ENCODE peak calls at places on chromosomes 12 and 14, in four cellular contexts. One of them, this sample, is unnamed.

GRCh38 chr12:72318341-72318740 is 46.2 kb downstream of the TRHDE start:
- DNase-seq in A673: no peak
- DNase-seq in IMR-90: no peak
- DNase-seq in tibial artery: no peak
- DNase-seq in this sample: no peak

GRCh38 chr12:116943419-116944372 is 32.9 kb downstream of the FBXW8 start:
- DNase-seq in IMR-90: no peak
- DNase-seq in tibial artery: peak; percentile 30
- DNase-seq in A673: no peak
- DNase-seq in this sample: peak; percentile 32

GRCh38 chr14:86602263-86602662 is 1072.3 kb downstream of the FLRT2 start:
- DNase-seq in IMR-90: peak; percentile 34
- DNase-seq in A673: no peak
- DNase-seq in tibial artery: no peak
- DNase-seq in this sample: peak; percentile 10

GRCh38 chr12:52341066-52341580 is 19.9 kb upstream of the KRT83 start:
- DNase-seq in tibial artery: no peak
- DNase-seq in IMR-90: no peak
- DNase-seq in A673: no peak
- DNase-seq in this sample: no peak

GRCh38 chr14:57617510-57617909 is 123.9 kb upstream of the CCDC198 start:
- DNase-seq in IMR-90: no peak
- DNase-seq in A673: peak; percentile 29
- DNase-seq in tibial artery: no peak
- DNase-seq in this sample: peak; percentile 90

GRCh38 chr12:24861751-24862575 is 86.9 kb downstream of the BCAT1 start:
- DNase-seq in tibial artery: no peak
- DNase-seq in A673: no peak
- DNase-seq in IMR-90: peak; percentile 25
- DNase-seq in this sample: peak; percentile 50

GRCh38 chr12:87253157-87253556 is 776.0 kb downstream of the C12orf50 start:
- DNase-seq in A673: no peak
- DNase-seq in IMR-90: no peak
- DNase-seq in tibial artery: no peak
- DNase-seq in this sample: peak; percentile 19

GRCh38 chr14:100434911-100435455 is 111.8 kb downstream of the SLC25A47 start:
- DNase-seq in A673: no peak
- DNase-seq in IMR-90: no peak
- DNase-seq in tibial artery: no peak
- DNase-seq in this sample: no peak

GRCh38 chr14:26074892-26075291 is 522.9 kb downstream of the NOVA1 start:
- DNase-seq in tibial artery: no peak
- DNase-seq in A673: no peak
- DNase-seq in IMR-90: no peak
- DNase-seq in this sample: no peak

GRCh38 chr14:98018626-98019025 is 1221.4 kb downstream of the VRK1 start:
- DNase-seq in IMR-90: no peak
- DNase-seq in A673: no peak
- DNase-seq in tibial artery: no peak
- DNase-seq in this sample: no peak

GRCh38 chr12:71354871-71355270 is 84.7 kb upstream of the LGR5 start:
- DNase-seq in tibial artery: no peak
- DNase-seq in A673: peak; percentile 85
- DNase-seq in IMR-90: no peak
- DNase-seq in this sample: no peak

GRCh38 chr14:49992036-49992435 is 99.2 kb downstream of the ARF6 start:
- DNase-seq in tibial artery: no peak
- DNase-seq in IMR-90: no peak
- DNase-seq in A673: no peak
- DNase-seq in this sample: no peak

GRCh38 chr12:40033260-40033649 is 72.6 kb downstream of the SLC2A13 start:
- DNase-seq in IMR-90: no peak
- DNase-seq in tibial artery: no peak
- DNase-seq in A673: no peak
- DNase-seq in this sample: no peak

GRCh38 chr14:64646103-64646502 is 58.1 kb upstream of the PLEKHG3 start:
- DNase-seq in A673: peak; percentile 65
- DNase-seq in tibial artery: no peak
- DNase-seq in IMR-90: peak; percentile 71
- DNase-seq in this sample: peak; percentile 31

GRCh38 chr14:94748667-94749347 is 21.1 kb downstream of the GSC start:
- DNase-seq in tibial artery: no peak
- DNase-seq in A673: peak; percentile 44
- DNase-seq in IMR-90: no peak
- DNase-seq in this sample: peak; percentile 68

GRCh38 chr14:56119221-56119967 is 1.2 kb downstream of the PELI2 start:
- DNase-seq in IMR-90: peak; percentile 52
- DNase-seq in A673: peak; percentile 25
- DNase-seq in tibial artery: peak; percentile 41
- DNase-seq in this sample: peak; percentile 73

GRCh38 chr12:71478277-71478676 is 38.7 kb downstream of the LGR5 start:
- DNase-seq in tibial artery: no peak
- DNase-seq in IMR-90: no peak
- DNase-seq in A673: no peak
- DNase-seq in this sample: no peak

GRCh38 chr12:121992059-121992879 is 29.4 kb upstream of the BCL7A start:
- DNase-seq in IMR-90: peak; percentile 99
- DNase-seq in tibial artery: no peak
- DNase-seq in A673: no peak
- DNase-seq in this sample: no peak

GRCh38 chr12:77995436-77996167 is 164.9 kb downstream of the NAV3 start:
- DNase-seq in IMR-90: peak; percentile 90
- DNase-seq in tibial artery: no peak
- DNase-seq in A673: peak; percentile 34
- DNase-seq in this sample: no peak

GRCh38 chr12:132551271-132552120 is 58.9 kb downstream of the LRCOL1 start:
- DNase-seq in tibial artery: no peak
- DNase-seq in IMR-90: no peak
- DNase-seq in A673: no peak
- DNase-seq in this sample: no peak

GRCh38 chr12:66296171-66296683 is 6.1 kb upstream of the HELB start:
- DNase-seq in IMR-90: no peak
- DNase-seq in A673: no peak
- DNase-seq in tibial artery: no peak
- DNase-seq in this sample: no peak

GRCh38 chr12:77133566-77133965 is 68.2 kb upstream of the E2F7 start:
- DNase-seq in tibial artery: no peak
- DNase-seq in IMR-90: peak; percentile 65
- DNase-seq in A673: peak; percentile 76
- DNase-seq in this sample: peak; percentile 70

GRCh38 chr12:132046561-132046960 is 96.8 kb downstream of the EP400 start:
- DNase-seq in tibial artery: no peak
- DNase-seq in IMR-90: peak; percentile 97
- DNase-seq in A673: no peak
- DNase-seq in this sample: peak; percentile 62

GRCh38 chr14:23053426-23053825 is 3.9 kb downstream of the CDH24 start:
- DNase-seq in tibial artery: no peak
- DNase-seq in A673: no peak
- DNase-seq in IMR-90: no peak
- DNase-seq in this sample: no peak

GRCh38 chr12:132597333-132598283 is 12.8 kb downstream of the LRCOL1 start:
- DNase-seq in tibial artery: no peak
- DNase-seq in IMR-90: peak; percentile 23
- DNase-seq in A673: peak; percentile 70
- DNase-seq in this sample: peak; percentile 74

GRCh38 chr14:64736271-64737131 is 32.3 kb downstream of the PLEKHG3 start:
- DNase-seq in IMR-90: no peak
- DNase-seq in A673: no peak
- DNase-seq in tibial artery: no peak
- DNase-seq in this sample: peak; percentile 49

GRCh38 chr14:77051101-77051500 is 22.6 kb upstream of the IRF2BPL start:
- DNase-seq in tibial artery: peak; percentile 87
- DNase-seq in IMR-90: no peak
- DNase-seq in A673: no peak
- DNase-seq in this sample: no peak

GRCh38 chr14:59127437-59127732 is 61.1 kb upstream of the DAAM1 start:
- DNase-seq in A673: no peak
- DNase-seq in tibial artery: no peak
- DNase-seq in IMR-90: no peak
- DNase-seq in this sample: no peak

GRCh38 chr12:68876471-68876870 is 56.5 kb downstream of the CPM start:
- DNase-seq in IMR-90: no peak
- DNase-seq in tibial artery: no peak
- DNase-seq in A673: peak; percentile 37
- DNase-seq in this sample: no peak

GRCh38 chr12:7642876-7643309 is 22.8 kb downstream of the APOBEC1 start:
- DNase-seq in tibial artery: no peak
- DNase-seq in A673: peak; percentile 58
- DNase-seq in IMR-90: no peak
- DNase-seq in this sample: peak; percentile 70

GRCh38 chr12:21697829-21698630 is 40.4 kb upstream of the LDHB start:
- DNase-seq in A673: peak; percentile 40
- DNase-seq in IMR-90: peak; percentile 48
- DNase-seq in tibial artery: no peak
- DNase-seq in this sample: peak; percentile 22

DNA sequence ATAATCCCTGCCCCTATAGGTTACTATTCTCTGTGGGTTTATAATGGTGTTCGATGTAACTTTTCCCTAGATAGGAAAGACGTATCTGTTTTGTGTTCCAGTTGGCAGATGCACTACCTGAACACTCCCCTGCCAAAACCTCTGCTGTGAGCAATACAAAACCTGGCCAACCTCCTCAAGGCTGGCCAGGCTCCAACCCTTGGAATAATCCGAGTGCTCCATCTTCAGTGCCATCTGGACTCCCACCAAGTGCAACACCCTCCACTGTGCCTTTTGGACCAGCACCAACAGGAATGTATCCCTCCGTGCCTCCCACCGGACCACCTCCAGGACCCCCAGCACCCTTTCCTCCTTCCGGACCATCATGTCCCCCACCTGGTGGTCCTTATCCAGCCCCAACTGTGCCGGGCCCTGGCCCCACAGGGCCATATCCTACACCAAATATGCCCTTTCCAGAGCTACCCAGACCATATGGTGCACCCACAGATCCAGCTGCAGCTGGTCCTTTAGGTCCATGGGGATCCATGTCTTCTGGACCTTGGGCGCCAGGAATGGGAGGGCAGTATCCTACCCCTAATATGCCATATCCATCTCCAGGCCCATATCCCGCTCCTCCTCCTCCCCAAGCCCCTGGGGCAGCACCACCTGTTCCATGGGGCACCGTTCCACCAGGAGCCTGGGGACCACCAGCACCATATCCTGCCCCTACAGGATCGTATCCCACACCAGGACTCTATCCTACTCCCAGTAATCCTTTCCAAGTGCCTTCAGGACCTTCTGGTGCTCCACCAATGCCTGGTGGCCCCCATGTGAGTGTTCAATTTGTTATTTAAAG is 11.3 kb downstream of the MAPK1IP1L start:
- DNase-seq in IMR-90: no peak
- DNase-seq in tibial artery: no peak
- DNase-seq in A673: no peak
- DNase-seq in this sample: no peak
- H3K36me3 ChIP-seq in IMR-90: peaks cover 34% of the 10 kb centered on the region
- H3K36me3 ChIP-seq in tibial artery: peaks cover 8% of the 10 kb centered on the region
- H3K36me3 ChIP-seq in A673: peaks cover 71% of the 10 kb centered on the region
- H3K36me3 ChIP-seq in this sample: peaks cover 3% of the 10 kb centered on the region

GRCh38 chr12:27623645-27624044 is 72.6 kb upstream of the REP15 start:
- DNase-seq in IMR-90: peak; percentile 36
- DNase-seq in tibial artery: no peak
- DNase-seq in A673: no peak
- DNase-seq in this sample: no peak
- H3K36me3 ChIP-seq in IMR-90: no peaks in the 10 kb centered on the region
- H3K36me3 ChIP-seq in tibial artery: no peaks in the 10 kb centered on the region
- H3K36me3 ChIP-seq in A673: no peaks in the 10 kb centered on the region
- H3K36me3 ChIP-seq in this sample: no peaks in the 10 kb centered on the region

GRCh38 chr14:74535756-74536325 is 42.3 kb downstream of the ISCA2 start:
- DNase-seq in tibial artery: no peak
- DNase-seq in IMR-90: no peak
- DNase-seq in A673: no peak
- DNase-seq in this sample: no peak
- H3K36me3 ChIP-seq in tibial artery: peaks cover 3% of the 10 kb centered on the region
- H3K36me3 ChIP-seq in IMR-90: peaks cover under 1% of the 10 kb centered on the region
- H3K36me3 ChIP-seq in A673: no peaks in the 10 kb centered on the region
- H3K36me3 ChIP-seq in this sample: no peaks in the 10 kb centered on the region

DNA sequence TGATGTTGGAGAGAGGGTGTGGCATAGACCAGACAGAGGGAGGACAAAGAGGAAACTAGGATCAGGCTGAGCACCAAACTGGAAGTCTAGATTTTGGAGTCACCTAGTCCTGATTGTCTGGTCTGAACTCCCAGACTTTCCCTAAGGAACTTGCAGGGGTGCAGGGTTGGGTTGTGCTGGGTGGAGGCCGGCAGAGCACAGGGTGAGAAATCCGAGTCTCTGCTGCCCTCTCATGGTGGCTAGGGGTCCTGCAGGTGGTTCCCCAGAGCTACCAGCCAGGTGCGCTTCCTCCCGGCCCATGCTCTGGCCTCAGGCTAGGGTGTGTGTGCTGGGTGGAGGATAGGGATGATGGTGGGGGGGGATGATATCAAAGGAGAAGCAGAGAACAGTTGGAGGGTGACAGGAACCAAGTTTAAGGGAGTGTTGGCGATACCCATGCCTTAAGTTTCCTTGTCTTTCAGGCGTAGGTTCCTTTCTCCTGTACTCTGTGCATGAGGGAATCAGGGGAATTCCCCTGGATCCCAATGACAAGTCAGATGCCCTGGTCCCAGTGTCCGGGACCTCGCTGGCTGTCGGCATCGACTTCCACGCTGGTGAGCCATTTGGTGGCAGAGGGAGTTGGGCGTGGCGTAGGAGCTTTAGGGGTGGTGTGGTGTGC is 33.5 kb upstream of the NXPH4 start:
- DNase-seq in IMR-90: peak; percentile 59
- DNase-seq in A673: peak; percentile 79
- DNase-seq in tibial artery: peak; percentile 63
- DNase-seq in this sample: peak; percentile 83
- H3K36me3 ChIP-seq in IMR-90: peaks cover 93% of the 10 kb centered on the region
- H3K36me3 ChIP-seq in A673: peaks cover 11% of the 10 kb centered on the region
- H3K36me3 ChIP-seq in tibial artery: peaks cover 82% of the 10 kb centered on the region
- H3K36me3 ChIP-seq in this sample: peaks cover 43% of the 10 kb centered on the region

GRCh38 chr14:96564389-96564788 is 62.2 kb downstream of the PAPOLA start:
- DNase-seq in IMR-90: no peak
- DNase-seq in tibial artery: no peak
- DNase-seq in A673: peak; percentile 48
- DNase-seq in this sample: no peak
- H3K36me3 ChIP-seq in IMR-90: peaks cover 6% of the 10 kb centered on the region
- H3K36me3 ChIP-seq in tibial artery: peaks cover 27% of the 10 kb centered on the region
- H3K36me3 ChIP-seq in A673: peaks cover 48% of the 10 kb centered on the region
- H3K36me3 ChIP-seq in this sample: no peaks in the 10 kb centered on the region

DNA sequence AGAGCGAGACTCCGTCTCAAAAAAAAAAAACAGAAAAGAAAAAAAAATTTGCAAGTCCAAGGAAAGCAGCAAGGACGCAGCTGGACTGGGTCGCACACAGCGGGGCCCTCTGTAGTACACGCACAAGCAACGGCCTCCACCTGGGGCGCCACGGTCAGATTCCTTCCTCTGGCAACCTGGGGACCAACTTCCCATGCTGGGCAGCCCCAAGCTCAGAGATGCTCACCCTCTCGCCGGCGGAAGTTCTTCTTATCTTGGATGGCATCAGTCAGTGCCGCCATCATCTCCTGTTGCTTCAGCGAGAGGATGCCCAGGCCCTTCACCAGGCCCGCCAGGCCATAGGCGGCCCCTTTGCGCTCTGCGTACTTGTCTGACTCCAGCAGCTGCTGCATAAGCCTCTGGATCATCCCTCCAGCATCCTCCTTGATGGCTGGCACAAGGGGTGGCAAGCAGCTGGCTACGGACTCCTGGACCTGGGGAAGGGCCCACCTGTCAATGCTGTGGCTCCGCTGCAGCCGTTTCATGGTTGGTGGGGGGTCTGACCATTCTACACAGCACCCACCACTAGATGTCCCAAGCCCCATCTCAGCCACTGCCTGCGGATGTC is 34.5 kb upstream of the RAB35 start:
- DNase-seq in A673: no peak
- DNase-seq in IMR-90: no peak
- DNase-seq in tibial artery: no peak
- DNase-seq in this sample: no peak
- H3K36me3 ChIP-seq in A673: peaks cover 80% of the 10 kb centered on the region
- H3K36me3 ChIP-seq in IMR-90: peaks cover 81% of the 10 kb centered on the region
- H3K36me3 ChIP-seq in tibial artery: peaks cover 95% of the 10 kb centered on the region
- H3K36me3 ChIP-seq in this sample: peaks cover 41% of the 10 kb centered on the region